ENCODE peak calls at places on chromosomes 12 and 14, in six cellular contexts. Q is H9, T is IMR-90, D is mesendoderm, K is trophoblast cell, B is mesenchymal stem cell. Y is an unnamed sample.

GRCh38 chr14:52769889-52770288 is 21.5 kb downstream of the GNPNAT1 start:
- DNase-seq in Q (no peak), T (no peak), D (no peak), K (no peak), B (no peak), Y (no peak)

GRCh38 chr12:121060149-121061001 is 21.3 kb upstream of the OASL start:
- DNase-seq in Q (peak; percentile 83), T (peak; percentile 33), D (peak; percentile 81), K (peak; percentile 21), B (peak; percentile 82), Y (peak; percentile 29)

GRCh38 chr12:57089259-57090245 is 638 bp downstream of the NAB2 start:
- DNase-seq in Q (no peak), T (peak; percentile 51), D (peak; percentile 49), K (peak; percentile 58), B (peak; percentile 85), Y (no peak)

GRCh38 chr12:111589601-111590000 is 9.5 kb downstream of the ATXN2 start:
- DNase-seq in Q (no peak), T (no peak), D (no peak), K (peak; percentile 53), B (no peak), Y (no peak)

GRCh38 chr12:85279449-85280137 is 427 bp upstream of the ALX1 start:
- DNase-seq in Q (peak; percentile 65), T (no peak), D (peak; percentile 70), K (no peak), B (peak; percentile 24), Y (peak; percentile 46)

GRCh38 chr12:76064904-76065303 is 19.6 kb downstream of the NAP1L1 start:
- DNase-seq in Q (no peak), T (no peak), D (no peak), K (no peak), B (no peak), Y (no peak)

GRCh38 chr12:86264451-86265328 is 8.5 kb upstream of the MGAT4C start:
- DNase-seq in Q (peak; percentile 95), T (no peak), D (peak; percentile 36), K (no peak), B (no peak), Y (no peak)

GRCh38 chr14:100219126-100219785 is 19.7 kb upstream of the YY1 start:
- DNase-seq in Q (no peak), T (peak; percentile 46), D (no peak), K (no peak), B (no peak), Y (no peak)

GRCh38 chr14:32724864-32725550 is 213.7 kb upstream of the NPAS3 start:
- DNase-seq in Q (no peak), T (peak; percentile 28), D (peak; percentile 66), K (no peak), B (peak; percentile 46), Y (no peak)

GRCh38 chr12:54853933-54854538 is at the start of gene MUCL1:
- DNase-seq in Q (peak; percentile 84), T (peak; percentile 57), D (peak; percentile 88), K (peak; percentile 71), B (peak; percentile 57), Y (peak; percentile 62)

GRCh38 chr12:31732926-31733548 is 4.2 kb upstream of the AMN1 start:
- DNase-seq in Q (peak; percentile 91), T (peak; percentile 83), D (peak; percentile 98), K (peak; percentile 65), B (peak; percentile 85), Y (no peak)

GRCh38 chr12:116360579-116361403 is 83.3 kb upstream of the MED13L start:
- DNase-seq in Q (no peak), T (no peak), D (no peak), K (no peak), B (no peak), Y (no peak)

GRCh38 chr14:97022741-97023140 is 225.6 kb downstream of the VRK1 start:
- DNase-seq in Q (peak; percentile 1), T (no peak), D (no peak), K (no peak), B (no peak), Y (no peak)
- H2BK120ac ChIP-seq in Q (no peak overlapping the region), T (no peak overlapping the region), D (no peak overlapping the region), K (no peak overlapping the region), B (no peak overlapping the region), Y (no peak overlapping the region)

GRCh38 chr14:64338616-64339316 is 44.6 kb upstream of the ESR2 start:
- DNase-seq in Q (peak; percentile 99), T (peak; percentile 98), D (peak; percentile 100), K (peak; percentile 97), B (peak; percentile 98), Y (peak; percentile 93)
- H2BK120ac ChIP-seq in Q (no peak overlapping the region), T (peak overlapping the region; percentile 59), D (no peak overlapping the region), K (peak overlapping the region; percentile 9), B (peak overlapping the region; percentile 27), Y (no peak overlapping the region)

GRCh38 chr12:97465012-97465345 is 2.4 kb downstream of the RMST start:
- DNase-seq in Q (peak; percentile 83), T (no peak), D (peak; percentile 47), K (no peak), B (no peak), Y (no peak)

DNA sequence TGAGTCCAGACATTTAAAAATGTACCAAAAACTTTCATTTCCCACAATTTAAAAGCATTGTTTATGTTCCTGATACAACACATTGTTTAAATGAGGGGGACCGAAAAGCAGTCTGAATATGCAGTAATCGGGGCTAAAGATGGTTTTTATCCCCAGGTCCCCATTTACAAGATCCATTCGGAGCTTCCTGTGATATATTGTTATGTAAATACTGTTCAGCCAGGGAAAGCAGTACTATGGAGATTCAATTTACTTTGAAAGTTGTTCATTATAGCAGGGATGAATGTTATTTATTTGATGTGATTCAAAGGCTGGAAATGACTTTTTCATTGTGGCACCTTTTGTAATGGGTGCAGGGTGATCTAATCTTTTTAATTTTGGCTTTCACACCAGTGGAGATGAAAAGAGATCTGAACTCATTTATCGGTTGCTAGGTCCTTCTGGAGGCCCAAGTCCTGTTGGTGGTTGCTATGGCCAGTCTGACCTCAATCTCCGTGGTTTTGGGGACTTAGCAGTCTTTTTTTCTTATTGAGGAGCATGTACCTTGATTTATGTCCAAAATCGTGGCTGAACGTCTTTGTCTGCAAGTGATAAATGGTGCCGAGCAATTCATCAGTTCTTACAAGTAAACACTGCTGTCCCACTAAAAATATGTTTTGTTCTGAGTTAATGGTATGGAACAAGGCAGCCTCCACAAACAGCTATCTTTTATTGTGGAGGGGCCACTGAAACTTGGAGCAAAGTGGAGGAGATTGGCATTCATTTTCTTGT is 1.8 kb downstream of the RMST start:
- DNase-seq in Q (peak; percentile 65), T (no peak), D (peak; percentile 54), K (no peak), B (no peak), Y (peak; percentile 21)
- H2BK120ac ChIP-seq in Q (no peak overlapping the region), T (no peak overlapping the region), D (no peak overlapping the region), K (no peak overlapping the region), B (no peak overlapping the region), Y (no peak overlapping the region)

GRCh38 chr12:99722690-99723486 is 75.3 kb downstream of the GARIN6 start:
- DNase-seq in Q (peak; percentile 79), T (no peak), D (peak; percentile 51), K (no peak), B (no peak), Y (peak; percentile 3)

DNA sequence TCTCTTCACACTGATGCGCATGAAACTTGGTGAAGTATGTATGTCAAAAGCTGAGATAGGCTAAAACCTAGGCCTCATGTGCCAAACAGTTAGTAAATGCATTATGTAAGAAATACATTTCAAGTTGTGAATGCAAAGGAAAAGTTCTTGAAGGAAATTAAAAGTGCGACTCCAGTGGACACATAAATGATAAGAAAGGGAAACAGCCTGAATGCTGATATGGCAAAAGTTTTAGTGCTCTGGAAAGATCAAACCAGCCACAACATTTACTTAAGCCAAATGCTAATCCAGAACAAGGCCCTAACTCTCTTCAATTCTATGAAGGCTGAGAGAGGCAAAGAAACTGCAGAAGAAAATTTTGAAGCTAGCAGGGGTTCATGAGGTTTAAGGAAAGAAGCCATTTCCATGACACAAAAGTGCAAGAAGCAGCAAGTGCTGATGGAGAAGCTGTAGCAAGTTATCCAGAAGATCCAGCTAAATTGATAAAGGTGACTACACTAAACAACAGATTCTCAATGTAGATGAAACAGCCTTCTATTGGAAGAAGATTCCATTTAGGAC is 74.2 kb downstream of the GARIN6 start:
- DNase-seq in Q (no peak), T (no peak), D (no peak), K (no peak), B (no peak), Y (no peak)
- H2BK120ac ChIP-seq in Q (no peak overlapping the region), T (no peak overlapping the region), D (no peak overlapping the region), K (no peak overlapping the region), B (no peak overlapping the region), Y (no peak overlapping the region)

GRCh38 chr12:118119449-118119879 is 15.7 kb upstream of the VSIG10 start:
- DNase-seq in Q (peak; percentile 90), T (no peak), D (peak; percentile 78), K (no peak), B (no peak), Y (no peak)
- H2BK120ac ChIP-seq in Q (no peak overlapping the region), T (no peak overlapping the region), D (no peak overlapping the region), K (no peak overlapping the region), B (no peak overlapping the region), Y (no peak overlapping the region)

GRCh38 chr14:103109789-103110415 is 13.4 kb upstream of the TNFAIP2 start:
- DNase-seq in Q (peak; percentile 79), T (peak; percentile 90), D (peak; percentile 93), K (peak; percentile 98), B (peak; percentile 89), Y (no peak)
- H2BK120ac ChIP-seq in Q (no peak overlapping the region), T (peak overlapping the region; percentile 100), D (no peak overlapping the region), K (peak overlapping the region; percentile 93), B (peak overlapping the region; percentile 96), Y (peak overlapping the region; percentile 93)